ENCODE peak calls at places on chromosome 13, in five cellular contexts. One of them, this sample, is unnamed.

GRCh38 chr13:44116562-44117315 is 237.0 kb downstream of the LACC1 start:
- DNase-seq in thoracic aorta: no peak
- DNase-seq in stomach: no peak
- DNase-seq in left lung: no peak
- DNase-seq in HCT116: no peak
- DNase-seq in this sample: no peak

GRCh38 chr13:73598021-73598712 is 536.0 kb downstream of the KLF12 start:
- DNase-seq in thoracic aorta: no peak
- DNase-seq in stomach: no peak
- DNase-seq in left lung: no peak
- DNase-seq in HCT116: no peak
- DNase-seq in this sample: no peak

GRCh38 chr13:103510007-103510406 is 443.8 kb upstream of the SLC10A2 start:
- DNase-seq in thoracic aorta: no peak
- DNase-seq in stomach: no peak
- DNase-seq in left lung: no peak
- DNase-seq in HCT116: no peak
- DNase-seq in this sample: no peak

GRCh38 chr13:97889803-97890202 is 63.7 kb upstream of the IPO5 start:
- DNase-seq in thoracic aorta: no peak
- DNase-seq in stomach: no peak
- DNase-seq in left lung: no peak
- DNase-seq in HCT116: no peak
- DNase-seq in this sample: no peak

GRCh38 chr13:28955264-28955966 is 135.3 kb downstream of the MTUS2 start:
- DNase-seq in thoracic aorta: no peak
- DNase-seq in stomach: no peak
- DNase-seq in left lung: no peak
- DNase-seq in HCT116: no peak
- DNase-seq in this sample: no peak

GRCh38 chr13:101258071-101258470 is 158.2 kb downstream of the NALCN start:
- DNase-seq in thoracic aorta: no peak
- DNase-seq in stomach: no peak
- DNase-seq in left lung: no peak
- DNase-seq in HCT116: peak; percentile 54
- DNase-seq in this sample: peak; percentile 59

GRCh38 chr13:44231786-44232516 is 141.7 kb upstream of the SERP2 start:
- DNase-seq in thoracic aorta: no peak
- DNase-seq in stomach: peak; percentile 82
- DNase-seq in left lung: peak; percentile 85
- DNase-seq in HCT116: peak; percentile 97
- DNase-seq in this sample: no peak

GRCh38 chr13:58341318-58341717 is 709.8 kb downstream of the PCDH17 start:
- DNase-seq in thoracic aorta: no peak
- DNase-seq in stomach: no peak
- DNase-seq in left lung: no peak
- DNase-seq in HCT116: no peak
- DNase-seq in this sample: no peak

GRCh38 chr13:91878491-91878890 is 480.1 kb downstream of the GPC5 start:
- DNase-seq in thoracic aorta: no peak
- DNase-seq in stomach: no peak
- DNase-seq in left lung: no peak
- DNase-seq in HCT116: no peak
- DNase-seq in this sample: no peak

GRCh38 chr13:100398360-100398759 is 190.2 kb downstream of the GGACT start:
- DNase-seq in thoracic aorta: no peak
- DNase-seq in stomach: no peak
- DNase-seq in left lung: no peak
- DNase-seq in HCT116: no peak
- DNase-seq in this sample: no peak

GRCh38 chr13:40666905-40667621 is 622 bp upstream of the FOXO1 start:
- DNase-seq in thoracic aorta: no peak
- DNase-seq in stomach: peak; percentile 48
- DNase-seq in left lung: peak; percentile 93
- DNase-seq in HCT116: no peak
- DNase-seq in this sample: no peak

GRCh38 chr13:99000137-99000536 is 22.3 kb upstream of the DOCK9 start:
- DNase-seq in thoracic aorta: no peak
- DNase-seq in stomach: no peak
- DNase-seq in left lung: no peak
- DNase-seq in HCT116: no peak
- DNase-seq in this sample: no peak

GRCh38 chr13:100040196-100040595 is 48.7 kb upstream of the PCCA start:
- DNase-seq in thoracic aorta: no peak
- DNase-seq in stomach: no peak
- DNase-seq in left lung: no peak
- DNase-seq in HCT116: no peak
- DNase-seq in this sample: no peak

GRCh38 chr13:68369739-68370138 is 1139.6 kb upstream of the PCDH9 start:
- DNase-seq in thoracic aorta: no peak
- DNase-seq in stomach: no peak
- DNase-seq in left lung: no peak
- DNase-seq in HCT116: no peak
- DNase-seq in this sample: no peak

GRCh38 chr13:62337109-62337880 is 921.6 kb upstream of the PCDH20 start:
- DNase-seq in thoracic aorta: no peak
- DNase-seq in stomach: no peak
- DNase-seq in left lung: no peak
- DNase-seq in HCT116: no peak
- DNase-seq in this sample: no peak

GRCh38 chr13:65292488-65292901 is 1937.6 kb downstream of the PCDH9 start:
- DNase-seq in thoracic aorta: no peak
- DNase-seq in stomach: no peak
- DNase-seq in left lung: no peak
- DNase-seq in HCT116: no peak
- DNase-seq in this sample: no peak

GRCh38 chr13:28044608-28045007 is 55.8 kb downstream of the FLT3 start:
- DNase-seq in thoracic aorta: no peak
- DNase-seq in stomach: no peak
- DNase-seq in left lung: no peak
- DNase-seq in HCT116: no peak
- DNase-seq in this sample: no peak

GRCh38 chr13:46637213-46637612 is 84.2 kb downstream of the LRCH1 start:
- DNase-seq in thoracic aorta: no peak
- DNase-seq in stomach: no peak
- DNase-seq in left lung: no peak
- DNase-seq in HCT116: no peak
- DNase-seq in this sample: no peak

GRCh38 chr13:95388420-95389079 is 87.3 kb upstream of the ABCC4 start:
- DNase-seq in thoracic aorta: no peak
- DNase-seq in stomach: no peak
- DNase-seq in left lung: no peak
- DNase-seq in HCT116: no peak
- DNase-seq in this sample: no peak

GRCh38 chr13:26806891-26807290 is 46.3 kb upstream of the GPR12 start:
- DNase-seq in thoracic aorta: no peak
- DNase-seq in stomach: no peak
- DNase-seq in left lung: no peak
- DNase-seq in HCT116: no peak
- DNase-seq in this sample: no peak

GRCh38 chr13:89375839-89376238 is 1704.7 kb downstream of the SLITRK5 start:
- DNase-seq in thoracic aorta: no peak
- DNase-seq in stomach: no peak
- DNase-seq in left lung: no peak
- DNase-seq in HCT116: no peak
- DNase-seq in this sample: no peak

GRCh38 chr13:41905600-41906254 is 55.2 kb downstream of the VWA8 start:
- DNase-seq in thoracic aorta: no peak
- DNase-seq in stomach: no peak
- DNase-seq in left lung: no peak
- DNase-seq in HCT116: peak; percentile 34
- DNase-seq in this sample: no peak

GRCh38 chr13:48930933-48931332 is 44.8 kb upstream of the FNDC3A start:
- DNase-seq in thoracic aorta: no peak
- DNase-seq in stomach: no peak
- DNase-seq in left lung: no peak
- DNase-seq in HCT116: no peak
- DNase-seq in this sample: no peak

GRCh38 chr13:75482070-75482819 is at the start of gene TBC1D4:
- DNase-seq in thoracic aorta: peak; percentile 40
- DNase-seq in stomach: peak; percentile 83
- DNase-seq in left lung: peak; percentile 93
- DNase-seq in HCT116: peak; percentile 76
- DNase-seq in this sample: peak; percentile 89

GRCh38 chr13:66567899-66568612 is 662.1 kb downstream of the PCDH9 start:
- DNase-seq in thoracic aorta: no peak
- DNase-seq in stomach: no peak
- DNase-seq in left lung: no peak
- DNase-seq in HCT116: no peak
- DNase-seq in this sample: no peak

GRCh38 chr13:98252931-98253470 is 75.9 kb upstream of the RNF113B start:
- DNase-seq in thoracic aorta: no peak
- DNase-seq in stomach: no peak
- DNase-seq in left lung: no peak
- DNase-seq in HCT116: peak; percentile 21
- DNase-seq in this sample: no peak

GRCh38 chr13:59865398-59865797 is 298.3 kb downstream of the DIAPH3 start:
- DNase-seq in thoracic aorta: no peak
- DNase-seq in stomach: no peak
- DNase-seq in left lung: no peak
- DNase-seq in HCT116: no peak
- DNase-seq in this sample: no peak

GRCh38 chr13:91216928-91217700 is 130.4 kb upstream of the MIR17HG start:
- DNase-seq in thoracic aorta: no peak
- DNase-seq in stomach: no peak
- DNase-seq in left lung: no peak
- DNase-seq in HCT116: no peak
- DNase-seq in this sample: no peak

GRCh38 chr13:82214341-82214740 is 1667.9 kb downstream of the SLITRK1 start:
- DNase-seq in thoracic aorta: no peak
- DNase-seq in stomach: no peak
- DNase-seq in left lung: no peak
- DNase-seq in HCT116: no peak
- DNase-seq in this sample: no peak

GRCh38 chr13:109802936-109803335 is 16.6 kb upstream of the IRS2 start:
- DNase-seq in thoracic aorta: no peak
- DNase-seq in stomach: no peak
- DNase-seq in left lung: no peak
- DNase-seq in HCT116: no peak
- DNase-seq in this sample: no peak

GRCh38 chr13:80923907-80924306 is 583.0 kb upstream of the SPRY2 start:
- DNase-seq in thoracic aorta: no peak
- DNase-seq in stomach: no peak
- DNase-seq in left lung: no peak
- DNase-seq in HCT116: no peak
- DNase-seq in this sample: no peak
- TF ChIP-seq CTCF in thoracic aorta: no peak
- TF ChIP-seq CTCF in stomach: no peak
- TF ChIP-seq CTCF in left lung: no peak
- TF ChIP-seq CTCF in HCT116: no peak
- TF ChIP-seq CTCF in this sample: no peak

DNA sequence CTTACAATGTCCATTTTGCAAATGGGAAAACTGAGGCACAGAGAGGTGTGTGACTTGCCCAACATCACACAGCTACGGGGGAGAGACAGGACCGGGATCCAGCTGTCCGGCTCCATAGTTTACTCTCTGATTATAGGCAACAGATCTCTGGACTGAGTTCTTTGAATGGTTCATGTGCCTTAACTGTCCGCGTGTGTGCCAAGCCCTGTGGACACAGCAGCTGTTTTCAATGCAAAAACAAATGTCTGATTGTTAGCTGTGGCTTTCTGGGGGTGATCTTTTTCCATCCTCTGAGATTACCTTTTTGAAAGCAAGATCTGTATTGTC is 94.1 kb downstream of the KL start:
- DNase-seq in thoracic aorta: no peak
- DNase-seq in stomach: no peak
- DNase-seq in left lung: no peak
- DNase-seq in HCT116: no peak
- DNase-seq in this sample: no peak
- H3K4me3 ChIP-seq in thoracic aorta: peak overlapping the region; percentile 7
- H3K4me3 ChIP-seq in stomach: no peak overlapping the region
- H3K4me3 ChIP-seq in left lung: no peak overlapping the region
- H3K4me3 ChIP-seq in HCT116: no peak overlapping the region
- H3K4me3 ChIP-seq in this sample: no peak overlapping the region

DNA sequence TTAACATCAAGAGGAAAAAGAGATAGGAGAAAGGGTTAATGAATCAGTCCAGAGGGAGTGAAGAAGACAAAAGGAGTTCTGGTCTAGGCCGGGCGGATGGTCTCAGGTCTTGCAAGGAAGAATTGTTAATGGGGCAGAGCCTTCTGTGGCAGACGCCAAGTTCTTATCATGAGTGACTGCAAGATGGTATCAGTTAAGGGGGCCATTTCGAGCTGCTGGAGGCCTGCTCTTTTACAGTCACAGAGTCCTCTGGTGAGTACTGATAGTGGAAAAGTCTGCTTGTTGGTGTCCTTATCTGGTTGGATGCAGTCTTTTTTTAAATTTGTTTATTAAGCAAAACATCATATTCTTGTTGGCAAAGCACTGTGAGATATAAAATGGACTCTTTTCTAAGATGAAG is 590.9 kb upstream of the SGCG start:
- DNase-seq in thoracic aorta: no peak
- DNase-seq in stomach: no peak
- DNase-seq in left lung: no peak
- DNase-seq in HCT116: no peak
- DNase-seq in this sample: no peak
- H3K27me3 ChIP-seq in thoracic aorta: no peaks in the 10 kb centered on the region
- H3K27me3 ChIP-seq in stomach: peaks cover 5% of the 10 kb centered on the region
- H3K27me3 ChIP-seq in left lung: no peaks in the 10 kb centered on the region
- H3K27me3 ChIP-seq in HCT116: no peaks in the 10 kb centered on the region
- H3K27me3 ChIP-seq in this sample: no peaks in the 10 kb centered on the region

DNA sequence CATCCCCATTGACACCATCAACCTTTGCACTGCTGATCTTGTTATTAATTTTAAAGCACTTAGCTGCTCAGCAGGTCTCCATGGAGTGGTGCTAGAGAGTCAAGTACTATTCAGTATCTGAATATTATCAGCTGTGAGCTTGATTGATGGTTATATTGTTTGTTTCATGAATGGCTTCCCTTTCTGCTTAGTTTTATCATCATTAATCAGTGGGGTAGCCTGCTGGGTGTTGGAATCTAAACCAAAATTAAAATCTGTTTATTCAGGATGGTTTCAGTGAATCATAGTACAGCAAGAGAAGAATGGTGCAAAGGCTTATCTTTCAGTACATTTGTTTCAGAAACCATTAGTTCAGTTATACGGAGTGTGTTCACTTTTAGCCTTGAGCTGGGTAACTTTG is 42.5 kb upstream of the SCEL start:
- DNase-seq in thoracic aorta: no peak
- DNase-seq in stomach: no peak
- DNase-seq in left lung: no peak
- DNase-seq in HCT116: peak; percentile 23
- DNase-seq in this sample: no peak
- TF ChIP-seq CTCF in thoracic aorta: no peak
- TF ChIP-seq CTCF in stomach: peak; percentile 23
- TF ChIP-seq CTCF in left lung: peak; percentile 30
- TF ChIP-seq CTCF in HCT116: peak; percentile 37
- TF ChIP-seq CTCF in this sample: peak; percentile 71